ENCODE peak calls at places on chromosomes 13 and 19, in seven cellular contexts. One of them, this sample, is unnamed.

GRCh38 chr13:74751739-74752138 is 617.5 kb upstream of the KLF12 start:
- DNase-seq in keratinocyte: no peak
- DNase-seq in fibroblast of pulmonary artery: no peak
- DNase-seq in CD8-positive, alpha-beta T cell: no peak
- DNase-seq in omental fat pad: no peak
- DNase-seq in body of pancreas: no peak
- DNase-seq in Caco-2: no peak
- DNase-seq in this sample: no peak

GRCh38 chr13:66214467-66214866 is 1015.7 kb downstream of the PCDH9 start:
- DNase-seq in keratinocyte: no peak
- DNase-seq in fibroblast of pulmonary artery: no peak
- DNase-seq in CD8-positive, alpha-beta T cell: no peak
- DNase-seq in omental fat pad: no peak
- DNase-seq in body of pancreas: no peak
- DNase-seq in Caco-2: no peak
- DNase-seq in this sample: no peak

GRCh38 chr19:18153555-18154134 is 682 bp downstream of the PIK3R2 start:
- DNase-seq in keratinocyte: no peak
- DNase-seq in fibroblast of pulmonary artery: no peak
- DNase-seq in CD8-positive, alpha-beta T cell: peak
- DNase-seq in omental fat pad: no peak
- DNase-seq in body of pancreas: peak
- DNase-seq in Caco-2: peak
- DNase-seq in this sample: no peak

GRCh38 chr19:54231077-54231931 is 8.5 kb upstream of the LILRB3 start:
- DNase-seq in keratinocyte: no peak
- DNase-seq in fibroblast of pulmonary artery: peak
- DNase-seq in CD8-positive, alpha-beta T cell: peak
- DNase-seq in omental fat pad: peak
- DNase-seq in body of pancreas: peak
- DNase-seq in Caco-2: peak
- DNase-seq in this sample: peak

GRCh38 chr19:5542665-5543064 is 25.1 kb downstream of the TINCR start:
- DNase-seq in keratinocyte: no peak
- DNase-seq in fibroblast of pulmonary artery: no peak
- DNase-seq in CD8-positive, alpha-beta T cell: no peak
- DNase-seq in omental fat pad: no peak
- DNase-seq in body of pancreas: no peak
- DNase-seq in Caco-2: no peak
- DNase-seq in this sample: no peak

GRCh38 chr13:45113809-45114208 is 6.5 kb upstream of the GTF2F2 start:
- DNase-seq in keratinocyte: no peak
- DNase-seq in fibroblast of pulmonary artery: no peak
- DNase-seq in CD8-positive, alpha-beta T cell: no peak
- DNase-seq in omental fat pad: no peak
- DNase-seq in body of pancreas: no peak
- DNase-seq in Caco-2: no peak
- DNase-seq in this sample: no peak

GRCh38 chr13:32582991-32583390 is 3.3 kb upstream of the PDS5B start:
- DNase-seq in keratinocyte: no peak
- DNase-seq in fibroblast of pulmonary artery: no peak
- DNase-seq in CD8-positive, alpha-beta T cell: no peak
- DNase-seq in omental fat pad: no peak
- DNase-seq in body of pancreas: no peak
- DNase-seq in Caco-2: no peak
- DNase-seq in this sample: no peak

GRCh38 chr19:8640402-8641004 is 10.1 kb downstream of the NFILZ start:
- DNase-seq in keratinocyte: no peak
- DNase-seq in fibroblast of pulmonary artery: no peak
- DNase-seq in CD8-positive, alpha-beta T cell: no peak
- DNase-seq in omental fat pad: no peak
- DNase-seq in body of pancreas: peak
- DNase-seq in Caco-2: peak
- DNase-seq in this sample: no peak

GRCh38 chr19:13029893-13030292 is 34.6 kb downstream of the NFIX start:
- DNase-seq in keratinocyte: no peak
- DNase-seq in fibroblast of pulmonary artery: no peak
- DNase-seq in CD8-positive, alpha-beta T cell: no peak
- DNase-seq in omental fat pad: no peak
- DNase-seq in body of pancreas: no peak
- DNase-seq in Caco-2: no peak
- DNase-seq in this sample: no peak

GRCh38 chr13:113920173-113920572 is 53.7 kb downstream of the C13orf46 start:
- DNase-seq in keratinocyte: no peak
- DNase-seq in fibroblast of pulmonary artery: no peak
- DNase-seq in CD8-positive, alpha-beta T cell: no peak
- DNase-seq in omental fat pad: no peak
- DNase-seq in body of pancreas: no peak
- DNase-seq in Caco-2: no peak
- DNase-seq in this sample: no peak

GRCh38 chr13:113991191-113991669 is 17.4 kb upstream of the C13orf46 start:
- DNase-seq in keratinocyte: no peak
- DNase-seq in fibroblast of pulmonary artery: no peak
- DNase-seq in CD8-positive, alpha-beta T cell: no peak
- DNase-seq in omental fat pad: no peak
- DNase-seq in body of pancreas: peak
- DNase-seq in Caco-2: no peak
- DNase-seq in this sample: no peak

GRCh38 chr13:100361504-100361903 is 227.1 kb downstream of the GGACT start:
- DNase-seq in keratinocyte: no peak
- DNase-seq in fibroblast of pulmonary artery: no peak
- DNase-seq in CD8-positive, alpha-beta T cell: no peak
- DNase-seq in omental fat pad: no peak
- DNase-seq in body of pancreas: no peak
- DNase-seq in Caco-2: no peak
- DNase-seq in this sample: no peak

GRCh38 chr13:73169971-73170370 is 111.2 kb downstream of the KLF5 start:
- DNase-seq in keratinocyte: no peak
- DNase-seq in fibroblast of pulmonary artery: peak
- DNase-seq in CD8-positive, alpha-beta T cell: no peak
- DNase-seq in omental fat pad: no peak
- DNase-seq in body of pancreas: no peak
- DNase-seq in Caco-2: no peak
- DNase-seq in this sample: no peak

GRCh38 chr19:5001547-5002131 is 32.7 kb downstream of the KDM4B start:
- DNase-seq in keratinocyte: no peak
- DNase-seq in fibroblast of pulmonary artery: peak
- DNase-seq in CD8-positive, alpha-beta T cell: peak
- DNase-seq in omental fat pad: no peak
- DNase-seq in body of pancreas: no peak
- DNase-seq in Caco-2: peak
- DNase-seq in this sample: no peak

GRCh38 chr13:113647351-113648217 is 10.4 kb downstream of the ATP4B start:
- DNase-seq in keratinocyte: no peak
- DNase-seq in fibroblast of pulmonary artery: peak
- DNase-seq in CD8-positive, alpha-beta T cell: no peak
- DNase-seq in omental fat pad: peak
- DNase-seq in body of pancreas: peak
- DNase-seq in Caco-2: no peak
- DNase-seq in this sample: peak

GRCh38 chr13:76474356-76474755 is 411.8 kb downstream of the KCTD12 start:
- DNase-seq in keratinocyte: no peak
- DNase-seq in fibroblast of pulmonary artery: peak
- DNase-seq in CD8-positive, alpha-beta T cell: no peak
- DNase-seq in omental fat pad: no peak
- DNase-seq in body of pancreas: no peak
- DNase-seq in Caco-2: no peak
- DNase-seq in this sample: no peak

GRCh38 chr19:20077791-20078463 is at the start of gene ZNF90:
- DNase-seq in keratinocyte: peak
- DNase-seq in fibroblast of pulmonary artery: peak
- DNase-seq in CD8-positive, alpha-beta T cell: peak
- DNase-seq in omental fat pad: peak
- DNase-seq in body of pancreas: peak
- DNase-seq in Caco-2: peak
- DNase-seq in this sample: peak

GRCh38 chr13:38564751-38565150 is 122.1 kb upstream of the FREM2 start:
- DNase-seq in keratinocyte: no peak
- DNase-seq in fibroblast of pulmonary artery: no peak
- DNase-seq in CD8-positive, alpha-beta T cell: no peak
- DNase-seq in omental fat pad: no peak
- DNase-seq in body of pancreas: no peak
- DNase-seq in Caco-2: no peak
- DNase-seq in this sample: no peak

GRCh38 chr19:20044663-20045062 is 5.4 kb upstream of the ZNF682 start:
- DNase-seq in keratinocyte: no peak
- DNase-seq in fibroblast of pulmonary artery: no peak
- DNase-seq in CD8-positive, alpha-beta T cell: no peak
- DNase-seq in omental fat pad: no peak
- DNase-seq in body of pancreas: no peak
- DNase-seq in Caco-2: no peak
- DNase-seq in this sample: no peak

GRCh38 chr13:35356572-35356971 is 119.9 kb downstream of the MAB21L1 start:
- DNase-seq in keratinocyte: no peak
- DNase-seq in fibroblast of pulmonary artery: peak
- DNase-seq in CD8-positive, alpha-beta T cell: no peak
- DNase-seq in omental fat pad: no peak
- DNase-seq in body of pancreas: no peak
- DNase-seq in Caco-2: no peak
- DNase-seq in this sample: no peak

GRCh38 chr19:49590971-49591730 is at the start of gene PRR12:
- DNase-seq in keratinocyte: no peak
- DNase-seq in fibroblast of pulmonary artery: peak
- DNase-seq in CD8-positive, alpha-beta T cell: peak
- DNase-seq in omental fat pad: no peak
- DNase-seq in body of pancreas: peak
- DNase-seq in Caco-2: peak
- DNase-seq in this sample: peak

DNA sequence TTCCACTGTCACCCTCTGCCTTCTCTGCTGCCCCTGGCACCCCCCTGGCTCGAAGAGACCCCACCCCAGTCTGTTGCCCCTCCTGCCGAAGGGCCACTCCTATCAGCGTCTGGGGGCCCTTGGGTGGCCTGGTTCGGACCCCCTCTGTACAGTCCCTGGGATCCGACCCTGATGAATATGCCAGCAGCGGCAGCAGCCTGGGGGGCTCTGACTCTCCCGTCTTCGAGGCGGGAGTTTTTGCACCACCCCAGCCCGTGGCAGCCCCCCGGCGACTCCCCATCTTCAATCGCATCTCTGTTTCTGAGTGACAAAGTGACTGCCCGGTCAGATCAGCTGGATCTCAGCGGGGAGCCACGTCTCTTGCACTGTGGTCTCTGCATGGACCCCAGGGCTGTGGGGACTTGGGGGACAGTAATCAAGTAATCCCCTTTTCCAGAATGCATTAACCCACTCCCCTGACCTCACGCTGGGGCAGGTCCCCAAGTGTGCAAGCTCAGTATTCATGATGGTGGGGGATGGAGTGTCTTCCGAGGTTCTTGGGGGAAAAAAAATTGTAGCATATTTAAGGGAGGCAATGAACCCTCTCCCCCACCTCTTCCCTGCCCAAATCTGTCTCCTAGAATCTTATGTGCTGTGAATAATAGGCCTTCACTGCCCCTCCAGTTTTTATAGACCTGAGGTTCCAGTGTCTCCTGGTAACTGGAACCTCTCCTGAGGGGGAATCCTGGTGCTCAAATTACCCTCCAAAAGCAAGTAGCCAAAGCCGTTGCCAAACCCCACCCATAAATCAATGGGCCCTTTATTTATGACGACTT is 2.0 kb downstream of the ZFP36 start:
- DNase-seq in keratinocyte: no peak
- DNase-seq in fibroblast of pulmonary artery: peak
- DNase-seq in CD8-positive, alpha-beta T cell: peak
- DNase-seq in omental fat pad: no peak
- DNase-seq in body of pancreas: peak
- DNase-seq in Caco-2: no peak
- DNase-seq in this sample: peak
- TF ChIP-seq CTCF in keratinocyte: no peak
- TF ChIP-seq CTCF in fibroblast of pulmonary artery: no peak
- TF ChIP-seq CTCF in CD8-positive, alpha-beta T cell: no peak
- TF ChIP-seq CTCF in omental fat pad: no peak
- TF ChIP-seq CTCF in body of pancreas: no peak
- TF ChIP-seq CTCF in Caco-2: no peak
- TF ChIP-seq CTCF in this sample: no peak

DNA sequence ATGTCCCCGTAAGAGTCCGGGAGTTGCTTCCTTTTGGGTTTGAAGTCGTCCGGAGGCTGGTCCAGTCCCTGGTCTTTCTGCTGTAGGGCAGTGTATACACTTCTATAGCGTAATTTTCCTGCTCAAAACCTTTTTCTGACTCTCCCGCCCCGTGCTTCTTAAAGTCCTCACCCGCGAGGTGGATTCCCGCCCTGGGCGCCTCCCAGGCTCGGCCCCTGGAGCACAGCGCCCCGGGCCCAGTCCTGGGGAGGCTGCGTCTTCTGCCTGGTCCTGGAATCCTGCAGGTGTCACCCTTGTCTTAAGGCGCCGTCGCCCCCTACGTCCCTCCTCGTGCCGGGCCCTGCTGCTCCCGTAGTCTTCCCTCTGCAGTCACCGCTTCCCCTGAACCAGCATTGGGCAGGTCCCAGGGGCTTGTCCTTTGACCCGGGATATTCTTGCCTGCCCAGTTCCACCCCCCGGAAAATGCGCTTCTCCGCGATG is 34.4 kb upstream of the ZNF808 start:
- DNase-seq in keratinocyte: no peak
- DNase-seq in fibroblast of pulmonary artery: no peak
- DNase-seq in CD8-positive, alpha-beta T cell: no peak
- DNase-seq in omental fat pad: no peak
- DNase-seq in body of pancreas: no peak
- DNase-seq in Caco-2: no peak
- DNase-seq in this sample: no peak
- TF ChIP-seq CTCF in keratinocyte: peak
- TF ChIP-seq CTCF in fibroblast of pulmonary artery: no peak
- TF ChIP-seq CTCF in CD8-positive, alpha-beta T cell: no peak
- TF ChIP-seq CTCF in omental fat pad: no peak
- TF ChIP-seq CTCF in body of pancreas: no peak
- TF ChIP-seq CTCF in Caco-2: no peak
- TF ChIP-seq CTCF in this sample: no peak

DNA sequence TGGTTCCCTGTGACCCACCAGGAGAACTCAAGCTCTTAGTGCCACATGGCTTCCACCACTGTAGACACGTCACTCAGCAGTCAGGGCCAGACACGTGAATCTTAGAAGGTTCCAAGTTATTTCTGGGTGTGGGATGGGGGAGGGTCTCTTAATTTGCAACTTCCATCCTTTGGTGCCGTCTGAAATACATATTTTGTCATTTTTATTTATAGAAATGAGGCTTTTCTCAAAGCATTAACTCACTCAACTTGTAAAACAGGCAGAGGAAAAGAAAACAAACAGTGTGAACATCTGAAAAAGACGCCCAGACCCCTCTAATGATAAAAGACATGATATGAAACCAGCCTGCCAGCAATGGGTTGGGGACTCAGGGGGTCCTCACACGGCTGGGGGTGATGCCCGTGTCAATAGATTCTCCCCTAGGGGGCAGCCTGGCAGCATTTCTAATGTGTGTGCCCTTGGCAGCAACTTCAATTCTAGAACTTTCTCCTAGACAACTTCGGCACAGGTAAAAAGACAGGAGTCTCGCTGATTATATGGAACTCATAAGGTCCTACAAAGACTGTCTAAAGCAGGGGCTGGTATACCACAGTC is 15.4 kb downstream of the PIP5K1C start:
- DNase-seq in keratinocyte: no peak
- DNase-seq in fibroblast of pulmonary artery: no peak
- DNase-seq in CD8-positive, alpha-beta T cell: no peak
- DNase-seq in omental fat pad: no peak
- DNase-seq in body of pancreas: no peak
- DNase-seq in Caco-2: no peak
- DNase-seq in this sample: no peak
- TF ChIP-seq CTCF in keratinocyte: no peak
- TF ChIP-seq CTCF in fibroblast of pulmonary artery: no peak
- TF ChIP-seq CTCF in CD8-positive, alpha-beta T cell: no peak
- TF ChIP-seq CTCF in omental fat pad: no peak
- TF ChIP-seq CTCF in body of pancreas: no peak
- TF ChIP-seq CTCF in Caco-2: no peak
- TF ChIP-seq CTCF in this sample: no peak

GRCh38 chr13:26628706-26629105 is 71.2 kb downstream of the WASF3 start:
- DNase-seq in keratinocyte: no peak
- DNase-seq in fibroblast of pulmonary artery: peak
- DNase-seq in CD8-positive, alpha-beta T cell: no peak
- DNase-seq in omental fat pad: no peak
- DNase-seq in body of pancreas: no peak
- DNase-seq in Caco-2: peak
- DNase-seq in this sample: no peak
- TF ChIP-seq CTCF in keratinocyte: peak
- TF ChIP-seq CTCF in fibroblast of pulmonary artery: peak
- TF ChIP-seq CTCF in CD8-positive, alpha-beta T cell: no peak
- TF ChIP-seq CTCF in omental fat pad: no peak
- TF ChIP-seq CTCF in body of pancreas: no peak
- TF ChIP-seq CTCF in Caco-2: no peak
- TF ChIP-seq CTCF in this sample: no peak